ENCODE peak calls at places on chromosomes 2 and 18, in four cellular contexts. K is vagina, M is GM23338, Y is ovary. H is an unnamed sample.

GRCh38 chr2:229170171-229170570 is 100.9 kb downstream of the PID1 start:
- DNase-seq in M (no peak), K (no peak), Y (no peak), H (no peak)

GRCh38 chr18:1487457-1487856 is 582.8 kb downstream of the ADCYAP1 start:
- DNase-seq in M (no peak), Y (no peak), K (no peak), H (no peak)

GRCh38 chr2:71499691-71500090 is 46.3 kb downstream of the DYSF start:
- DNase-seq in K (no peak), M (no peak), Y (no peak), H (no peak)

GRCh38 chr18:61606068-61606660 is 272.9 kb downstream of the CDH20 start:
- DNase-seq in K (no peak), M (peak), Y (peak), H (peak)

GRCh38 chr2:240856151-240856980 is 12.3 kb upstream of the AGXT start:
- DNase-seq in K (no peak), Y (no peak), M (peak), H (no peak)

GRCh38 chr18:41347057-41347456 is 608.0 kb upstream of the PIK3C3 start:
- DNase-seq in M (no peak), Y (no peak), K (no peak), H (no peak)

GRCh38 chr2:44974064-44974715 is 32.7 kb downstream of the SIX3 start:
- DNase-seq in K (no peak), Y (no peak), M (peak), H (peak)

GRCh38 chr18:60555629-60556028 is 183.1 kb upstream of the MC4R start:
- DNase-seq in M (no peak), Y (no peak), K (no peak), H (no peak)

GRCh38 chr2:213834746-213835145 is 550.5 kb downstream of the SPAG16 start:
- DNase-seq in K (no peak), M (no peak), Y (no peak), H (no peak)

GRCh38 chr2:200741468-200742202 is 70.1 kb upstream of the BZW1 start:
- DNase-seq in M (peak), K (no peak), Y (no peak), H (no peak)

GRCh38 chr18:80046961-80047541 is 12.8 kb downstream of the RBFA start:
- DNase-seq in M (no peak), Y (no peak), K (no peak), H (no peak)

GRCh38 chr18:61597321-61597720 is 264.1 kb downstream of the CDH20 start:
- DNase-seq in M (no peak), Y (no peak), K (no peak), H (no peak)

GRCh38 chr2:71807969-71808451 is 339.7 kb downstream of the CYP26B1 start:
- DNase-seq in M (no peak), K (peak), Y (no peak), H (no peak)

GRCh38 chr2:28390857-28391563 is 1.6 kb upstream of the FOSL2 start:
- DNase-seq in Y (peak), K (no peak), M (peak), H (peak)

GRCh38 chr2:44170337-44170736 is 1.7 kb downstream of the PPM1B start:
- DNase-seq in M (no peak), Y (no peak), K (no peak), H (peak)

GRCh38 chr18:33817096-33817495 is 239.1 kb downstream of the ASXL3 start:
- DNase-seq in K (no peak), M (no peak), Y (no peak), H (no peak)

DNA sequence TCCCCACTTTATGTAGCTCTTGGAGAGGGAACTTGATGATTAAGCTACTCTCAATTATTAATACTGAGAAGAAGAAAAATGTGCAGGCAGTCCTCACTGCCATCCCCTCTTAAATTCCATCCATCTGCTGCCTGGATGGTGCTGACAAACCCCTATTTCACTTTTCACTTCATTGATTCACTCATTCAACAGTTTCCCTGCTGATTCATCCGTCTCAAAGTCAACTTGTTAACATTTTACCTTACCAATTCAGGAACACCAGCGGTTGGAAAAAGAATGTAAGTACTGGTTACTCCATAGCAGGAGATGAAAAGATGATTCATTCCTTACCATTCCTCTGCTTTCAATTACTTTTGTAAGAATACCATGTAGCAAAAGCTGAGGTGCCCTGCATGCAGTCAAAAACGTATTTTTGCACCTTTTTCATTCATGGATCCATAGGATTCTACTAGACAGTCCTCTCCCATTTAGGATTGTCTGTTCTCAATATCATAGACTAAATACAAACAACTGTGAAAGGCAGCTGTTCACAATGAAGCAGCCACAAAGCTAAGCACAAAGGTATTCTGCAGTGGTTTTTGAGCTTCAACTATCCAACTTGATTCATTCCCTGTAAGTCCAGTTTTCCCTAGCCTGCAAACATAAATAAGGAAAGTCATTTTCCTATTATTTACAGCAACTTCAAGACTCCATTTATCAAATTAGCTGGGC is 262.0 kb downstream of the MREG start:
- DNase-seq in M (no peak), Y (no peak), K (no peak), H (peak)
- H3K4me3 ChIP-seq in M (no peak), Y (no peak), K (no peak), H (no peak)

GRCh38 chr2:85667561-85668008 is 414 bp downstream of the SFTPB start:
- DNase-seq in M (no peak), K (no peak), Y (no peak), H (no peak)

GRCh38 chr2:85668009-85668856 is at the start of gene SFTPB:
- DNase-seq in K (no peak), M (no peak), Y (no peak), H (no peak)

GRCh38 chr2:85666937-85667336 is 1.1 kb downstream of the SFTPB start:
- DNase-seq in M (no peak), Y (no peak), K (no peak), H (no peak)

GRCh38 chr2:85668857-85669142 is 801 bp upstream of the SFTPB start:
- DNase-seq in K (no peak), Y (no peak), M (no peak), H (no peak)

DNA sequence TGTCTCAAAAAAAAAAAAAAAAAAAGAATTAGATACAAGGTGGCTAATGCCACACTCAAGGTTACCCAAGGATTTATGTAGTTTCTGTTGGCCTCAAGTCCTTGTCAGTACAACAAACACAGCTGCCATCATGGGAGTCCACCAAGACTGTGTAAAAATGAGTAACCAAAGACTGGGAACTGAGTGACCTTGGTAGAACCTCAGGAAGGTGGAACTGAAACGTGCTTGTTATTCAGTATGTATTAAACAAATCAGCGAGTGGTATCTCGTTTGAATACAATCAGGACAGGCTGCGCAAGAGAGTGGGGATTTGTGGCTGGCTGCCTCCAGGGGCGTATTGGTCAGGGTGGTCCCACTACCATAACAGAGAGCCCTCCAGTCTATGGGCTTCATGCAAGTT is 1.6 kb upstream of the SFTPB start:
- DNase-seq in Y (no peak), K (no peak), M (no peak), H (no peak)
- H3K27ac ChIP-seq in Y (no peak), K (no peak), M (no peak), H (no peak)

GRCh38 chr18:51030537-51031258 is 685 bp downstream of the SMAD4 start:
- DNase-seq in Y (peak), M (peak), K (no peak), H (peak)

GRCh38 chr18:51028201-51028805 is 1.7 kb upstream of the SMAD4 start:
- DNase-seq in M (no peak), K (no peak), Y (no peak), H (no peak)

GRCh38 chr18:51029694-51030536 is at the start of gene SMAD4:
- DNase-seq in K (no peak), M (peak), Y (peak), H (peak)

GRCh38 chr18:51029378-51029693 is 677 bp upstream of the SMAD4 start:
- DNase-seq in Y (no peak), K (no peak), M (no peak), H (no peak)

GRCh38 chr18:51032193-51032592 is 2.2 kb downstream of the SMAD4 start:
- DNase-seq in Y (no peak), M (no peak), K (no peak), H (no peak)
- H3K4me3 ChIP-seq in Y (no peak), M (peak), K (peak), H (no peak)

GRCh38 chr2:127091886-127092285 is 15.1 kb downstream of the BIN1 start:
- DNase-seq in M (no peak), K (no peak), Y (no peak), H (no peak)
- H3K27ac ChIP-seq in M (no peak), K (peak), Y (no peak), H (no peak)

H was measured in SJSA1.